ENCODE peak calls at places on chromosomes 7 and 10, in six cellular contexts. One of them, this sample, is unnamed.

GRCh38 chr10:47374611-47375536 is 9.2 kb downstream of the ZNF488 start:
- DNase-seq in lower lobe of right lung: no peak
- DNase-seq in heart left ventricle: no peak
- DNase-seq in HCT116: no peak
- DNase-seq in bronchial epithelial cell: no peak
- DNase-seq in choroid plexus epithelial cell: peak; percentile 79
- DNase-seq in this sample: peak; percentile 44

GRCh38 chr10:55629792-55630490 is 731.1 kb downstream of the ZWINT start:
- DNase-seq in lower lobe of right lung: no peak
- DNase-seq in heart left ventricle: peak; percentile 17
- DNase-seq in HCT116: no peak
- DNase-seq in bronchial epithelial cell: peak; percentile 13
- DNase-seq in choroid plexus epithelial cell: peak; percentile 48
- DNase-seq in this sample: no peak

GRCh38 chr10:10796061-10796773 is 221.5 kb upstream of the CELF2 start:
- DNase-seq in lower lobe of right lung: no peak
- DNase-seq in heart left ventricle: peak; percentile 26
- DNase-seq in HCT116: no peak
- DNase-seq in bronchial epithelial cell: peak; percentile 78
- DNase-seq in choroid plexus epithelial cell: peak; percentile 77
- DNase-seq in this sample: no peak

GRCh38 chr10:79628988-79629954 is 18.5 kb downstream of the SFTPA1 start:
- DNase-seq in lower lobe of right lung: no peak
- DNase-seq in heart left ventricle: no peak
- DNase-seq in HCT116: no peak
- DNase-seq in bronchial epithelial cell: no peak
- DNase-seq in choroid plexus epithelial cell: no peak
- DNase-seq in this sample: no peak

GRCh38 chr7:73701357-73701995 is 18.0 kb downstream of the STX1A start:
- DNase-seq in lower lobe of right lung: no peak
- DNase-seq in heart left ventricle: no peak
- DNase-seq in HCT116: peak; percentile 68
- DNase-seq in bronchial epithelial cell: peak; percentile 27
- DNase-seq in choroid plexus epithelial cell: peak; percentile 72
- DNase-seq in this sample: no peak

GRCh38 chr10:69403519-69403918 is 13.2 kb downstream of the TACR2 start:
- DNase-seq in lower lobe of right lung: no peak
- DNase-seq in heart left ventricle: no peak
- DNase-seq in HCT116: no peak
- DNase-seq in bronchial epithelial cell: peak; percentile 67
- DNase-seq in choroid plexus epithelial cell: peak; percentile 81
- DNase-seq in this sample: peak; percentile 73

GRCh38 chr7:655758-656157 is 70.7 kb upstream of the DNAAF5 start:
- DNase-seq in lower lobe of right lung: no peak
- DNase-seq in heart left ventricle: no peak
- DNase-seq in HCT116: no peak
- DNase-seq in bronchial epithelial cell: no peak
- DNase-seq in choroid plexus epithelial cell: no peak
- DNase-seq in this sample: no peak

GRCh38 chr7:157267516-157267915 is 69.3 kb upstream of the DNAJB6 start:
- DNase-seq in lower lobe of right lung: no peak
- DNase-seq in heart left ventricle: no peak
- DNase-seq in HCT116: no peak
- DNase-seq in bronchial epithelial cell: no peak
- DNase-seq in choroid plexus epithelial cell: no peak
- DNase-seq in this sample: no peak

GRCh38 chr7:138125598-138126111 is 49.4 kb downstream of the AKR1D1 start:
- DNase-seq in lower lobe of right lung: no peak
- DNase-seq in heart left ventricle: no peak
- DNase-seq in HCT116: no peak
- DNase-seq in bronchial epithelial cell: peak; percentile 77
- DNase-seq in choroid plexus epithelial cell: peak; percentile 13
- DNase-seq in this sample: no peak

GRCh38 chr7:94067047-94067446 is 62.9 kb upstream of the BET1 start:
- DNase-seq in lower lobe of right lung: no peak
- DNase-seq in heart left ventricle: no peak
- DNase-seq in HCT116: no peak
- DNase-seq in bronchial epithelial cell: peak; percentile 96
- DNase-seq in choroid plexus epithelial cell: no peak
- DNase-seq in this sample: no peak

GRCh38 chr7:121953601-121954000 is 80.6 kb downstream of the PTPRZ1 start:
- DNase-seq in lower lobe of right lung: no peak
- DNase-seq in heart left ventricle: no peak
- DNase-seq in HCT116: no peak
- DNase-seq in bronchial epithelial cell: no peak
- DNase-seq in choroid plexus epithelial cell: no peak
- DNase-seq in this sample: no peak

GRCh38 chr10:3398825-3399646 is 226.5 kb upstream of the PITRM1 start:
- DNase-seq in lower lobe of right lung: no peak
- DNase-seq in heart left ventricle: peak; percentile 40
- DNase-seq in HCT116: no peak
- DNase-seq in bronchial epithelial cell: no peak
- DNase-seq in choroid plexus epithelial cell: no peak
- DNase-seq in this sample: no peak

GRCh38 chr7:107815254-107815882 is 12.3 kb upstream of the SLC26A3 start:
- DNase-seq in lower lobe of right lung: no peak
- DNase-seq in heart left ventricle: no peak
- DNase-seq in HCT116: no peak
- DNase-seq in bronchial epithelial cell: peak; percentile 4
- DNase-seq in choroid plexus epithelial cell: no peak
- DNase-seq in this sample: no peak

GRCh38 chr10:15068802-15069201 is 19.8 kb downstream of the ACBD7 start:
- DNase-seq in lower lobe of right lung: no peak
- DNase-seq in heart left ventricle: no peak
- DNase-seq in HCT116: no peak
- DNase-seq in bronchial epithelial cell: peak; percentile 60
- DNase-seq in choroid plexus epithelial cell: peak; percentile 96
- DNase-seq in this sample: peak; percentile 33

GRCh38 chr10:47453435-47454293 is 30.3 kb downstream of the ANXA8 start:
- DNase-seq in lower lobe of right lung: peak; percentile 27
- DNase-seq in heart left ventricle: no peak
- DNase-seq in HCT116: no peak
- DNase-seq in bronchial epithelial cell: no peak
- DNase-seq in choroid plexus epithelial cell: no peak
- DNase-seq in this sample: no peak

GRCh38 chr7:72272479-72272878 is 139.7 kb downstream of the CALN1 start:
- DNase-seq in lower lobe of right lung: no peak
- DNase-seq in heart left ventricle: no peak
- DNase-seq in HCT116: no peak
- DNase-seq in bronchial epithelial cell: no peak
- DNase-seq in choroid plexus epithelial cell: no peak
- DNase-seq in this sample: no peak

GRCh38 chr10:70503776-70504175 is 25.2 kb downstream of the PALD1 start:
- DNase-seq in lower lobe of right lung: no peak
- DNase-seq in heart left ventricle: no peak
- DNase-seq in HCT116: no peak
- DNase-seq in bronchial epithelial cell: no peak
- DNase-seq in choroid plexus epithelial cell: no peak
- DNase-seq in this sample: no peak

GRCh38 chr7:132392713-132393112 is 183.6 kb downstream of the PLXNA4 start:
- DNase-seq in lower lobe of right lung: no peak
- DNase-seq in heart left ventricle: no peak
- DNase-seq in HCT116: no peak
- DNase-seq in bronchial epithelial cell: no peak
- DNase-seq in choroid plexus epithelial cell: no peak
- DNase-seq in this sample: no peak

GRCh38 chr10:30849636-30850035 is 182.0 kb downstream of the ZNF438 start:
- DNase-seq in lower lobe of right lung: no peak
- DNase-seq in heart left ventricle: no peak
- DNase-seq in HCT116: no peak
- DNase-seq in bronchial epithelial cell: no peak
- DNase-seq in choroid plexus epithelial cell: no peak
- DNase-seq in this sample: no peak

GRCh38 chr7:101681170-101682007 is 52.3 kb upstream of the MYL10 start:
- DNase-seq in lower lobe of right lung: no peak
- DNase-seq in heart left ventricle: peak; percentile 64
- DNase-seq in HCT116: peak; percentile 26
- DNase-seq in bronchial epithelial cell: peak; percentile 60
- DNase-seq in choroid plexus epithelial cell: peak; percentile 56
- DNase-seq in this sample: peak; percentile 80

GRCh38 chr7:38932509-38933168 is 23.6 kb upstream of the VPS41 start:
- DNase-seq in lower lobe of right lung: peak; percentile 67
- DNase-seq in heart left ventricle: peak; percentile 16
- DNase-seq in HCT116: peak; percentile 55
- DNase-seq in bronchial epithelial cell: no peak
- DNase-seq in choroid plexus epithelial cell: peak; percentile 67
- DNase-seq in this sample: no peak

GRCh38 chr10:76401006-76401405 is 969.6 kb downstream of the LRMDA start:
- DNase-seq in lower lobe of right lung: no peak
- DNase-seq in heart left ventricle: no peak
- DNase-seq in HCT116: no peak
- DNase-seq in bronchial epithelial cell: peak; percentile 15
- DNase-seq in choroid plexus epithelial cell: no peak
- DNase-seq in this sample: no peak

GRCh38 chr10:126082067-126082466 is 185.7 kb downstream of the FANK1 start:
- DNase-seq in lower lobe of right lung: no peak
- DNase-seq in heart left ventricle: no peak
- DNase-seq in HCT116: no peak
- DNase-seq in bronchial epithelial cell: no peak
- DNase-seq in choroid plexus epithelial cell: no peak
- DNase-seq in this sample: no peak

GRCh38 chr10:45514283-45515270 is 140.6 kb downstream of the ALOX5 start:
- DNase-seq in lower lobe of right lung: no peak
- DNase-seq in heart left ventricle: no peak
- DNase-seq in HCT116: no peak
- DNase-seq in bronchial epithelial cell: peak; percentile 94
- DNase-seq in choroid plexus epithelial cell: peak; percentile 29
- DNase-seq in this sample: no peak

GRCh38 chr7:100215895-100216294 is 3.9 kb upstream of the PVRIG start:
- DNase-seq in lower lobe of right lung: no peak
- DNase-seq in heart left ventricle: peak; percentile 30
- DNase-seq in HCT116: no peak
- DNase-seq in bronchial epithelial cell: no peak
- DNase-seq in choroid plexus epithelial cell: peak; percentile 26
- DNase-seq in this sample: no peak

GRCh38 chr7:47376991-47377590 is 204.8 kb downstream of the TNS3 start:
- DNase-seq in lower lobe of right lung: no peak
- DNase-seq in heart left ventricle: no peak
- DNase-seq in HCT116: no peak
- DNase-seq in bronchial epithelial cell: no peak
- DNase-seq in choroid plexus epithelial cell: no peak
- DNase-seq in this sample: no peak

GRCh38 chr7:76225379-76225778 is 23.7 kb downstream of the SRRM3 start:
- DNase-seq in lower lobe of right lung: no peak
- DNase-seq in heart left ventricle: no peak
- DNase-seq in HCT116: no peak
- DNase-seq in bronchial epithelial cell: peak; percentile 12
- DNase-seq in choroid plexus epithelial cell: peak; percentile 41
- DNase-seq in this sample: no peak

GRCh38 chr7:135475521-135475920 is 34.4 kb downstream of the CNOT4 start:
- DNase-seq in lower lobe of right lung: no peak
- DNase-seq in heart left ventricle: no peak
- DNase-seq in HCT116: no peak
- DNase-seq in bronchial epithelial cell: no peak
- DNase-seq in choroid plexus epithelial cell: no peak
- DNase-seq in this sample: no peak

DNA sequence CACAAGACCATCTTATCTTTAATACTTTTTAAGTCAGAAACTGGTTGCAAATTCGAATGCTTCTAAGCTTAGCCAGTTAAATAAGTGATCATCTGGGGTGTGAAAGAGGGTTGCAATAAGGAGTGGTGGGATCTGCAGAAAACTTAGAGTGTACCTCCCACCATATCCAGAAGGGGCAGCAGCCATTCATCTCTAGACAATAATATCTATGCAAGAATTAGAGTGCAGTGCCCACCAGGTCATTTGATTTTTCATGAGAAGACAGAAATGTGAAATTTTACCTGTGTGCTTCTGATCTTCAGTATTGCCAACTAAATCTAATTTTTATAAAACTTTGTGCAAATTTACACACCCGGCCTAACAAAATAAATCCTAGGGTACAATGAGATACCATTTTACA is 127.2 kb upstream of the SP4 start:
- DNase-seq in lower lobe of right lung: no peak
- DNase-seq in heart left ventricle: no peak
- DNase-seq in HCT116: peak; percentile 8
- DNase-seq in bronchial epithelial cell: no peak
- DNase-seq in choroid plexus epithelial cell: peak; percentile 5
- DNase-seq in this sample: no peak
- TF ChIP-seq CTCF in lower lobe of right lung: no peak
- TF ChIP-seq CTCF in heart left ventricle: no peak
- TF ChIP-seq CTCF in HCT116: peak; percentile 58
- TF ChIP-seq CTCF in bronchial epithelial cell: no peak
- TF ChIP-seq CTCF in choroid plexus epithelial cell: peak; percentile 38
- TF ChIP-seq CTCF in this sample: no peak

DNA sequence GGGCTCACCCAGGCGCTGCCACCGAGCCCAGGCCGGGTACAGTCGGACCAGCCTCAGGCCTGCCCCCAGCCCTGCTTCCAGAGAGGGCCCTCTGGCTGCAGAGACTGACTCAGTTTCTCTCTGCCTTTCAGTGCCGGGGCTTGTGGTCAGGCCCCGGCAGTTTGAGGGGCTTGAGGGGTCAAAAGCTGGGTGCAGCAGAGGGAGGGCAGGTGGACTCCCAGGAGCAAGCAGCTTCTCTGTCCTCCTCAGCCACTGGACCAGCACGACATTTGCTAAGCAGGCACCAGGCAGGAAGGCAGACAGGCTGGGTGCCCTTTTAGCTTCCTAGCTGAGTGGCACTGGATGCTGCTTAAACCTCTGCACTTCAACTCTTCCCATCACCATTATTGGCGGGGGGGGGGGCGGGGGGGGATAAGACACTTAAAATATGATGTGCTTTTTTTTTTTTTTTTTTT is 168.5 kb downstream of the NEURL1 start:
- DNase-seq in lower lobe of right lung: no peak
- DNase-seq in heart left ventricle: no peak
- DNase-seq in HCT116: no peak
- DNase-seq in bronchial epithelial cell: no peak
- DNase-seq in choroid plexus epithelial cell: peak; percentile 24
- DNase-seq in this sample: no peak
- H3K4me3 ChIP-seq in lower lobe of right lung: peak overlapping the region; percentile 69
- H3K4me3 ChIP-seq in heart left ventricle: no peak overlapping the region
- H3K4me3 ChIP-seq in HCT116: no peak overlapping the region
- H3K4me3 ChIP-seq in bronchial epithelial cell: no peak overlapping the region
- H3K4me3 ChIP-seq in choroid plexus epithelial cell: peak overlapping the region; percentile 75
- H3K4me3 ChIP-seq in this sample: peak overlapping the region; percentile 64

GRCh38 chr10:96043157-96043894 is at the start of gene CCNJ:
- DNase-seq in lower lobe of right lung: peak; percentile 93
- DNase-seq in heart left ventricle: peak; percentile 90
- DNase-seq in HCT116: peak; percentile 77
- DNase-seq in bronchial epithelial cell: peak; percentile 72
- DNase-seq in choroid plexus epithelial cell: peak; percentile 90
- DNase-seq in this sample: peak; percentile 47
- TF ChIP-seq CTCF in lower lobe of right lung: peak; percentile 20
- TF ChIP-seq CTCF in heart left ventricle: peak; percentile 9
- TF ChIP-seq CTCF in HCT116: no peak
- TF ChIP-seq CTCF in bronchial epithelial cell: peak; percentile 17
- TF ChIP-seq CTCF in choroid plexus epithelial cell: peak; percentile 24
- TF ChIP-seq CTCF in this sample: no peak

GRCh38 chr10:29699621-29700020 is 64.8 kb upstream of the SVIL start:
- DNase-seq in lower lobe of right lung: no peak
- DNase-seq in heart left ventricle: no peak
- DNase-seq in HCT116: no peak
- DNase-seq in bronchial epithelial cell: no peak
- DNase-seq in choroid plexus epithelial cell: no peak
- DNase-seq in this sample: no peak

GRCh38 chr10:29698766-29699490 is 64.2 kb upstream of the SVIL start:
- DNase-seq in lower lobe of right lung: no peak
- DNase-seq in heart left ventricle: no peak
- DNase-seq in HCT116: no peak
- DNase-seq in bronchial epithelial cell: no peak
- DNase-seq in choroid plexus epithelial cell: no peak
- DNase-seq in this sample: no peak

GRCh38 chr10:29702288-29703164 is 67.8 kb upstream of the SVIL start:
- DNase-seq in lower lobe of right lung: no peak
- DNase-seq in heart left ventricle: no peak
- DNase-seq in HCT116: no peak
- DNase-seq in bronchial epithelial cell: no peak
- DNase-seq in choroid plexus epithelial cell: peak; percentile 57
- DNase-seq in this sample: no peak

GRCh38 chr10:29703276-29703675 is 68.5 kb upstream of the SVIL start:
- DNase-seq in lower lobe of right lung: no peak
- DNase-seq in heart left ventricle: no peak
- DNase-seq in HCT116: no peak
- DNase-seq in bronchial epithelial cell: no peak
- DNase-seq in choroid plexus epithelial cell: no peak
- DNase-seq in this sample: no peak
- H3K4me3 ChIP-seq in lower lobe of right lung: no peak overlapping the region
- H3K4me3 ChIP-seq in heart left ventricle: no peak overlapping the region
- H3K4me3 ChIP-seq in HCT116: no peak overlapping the region
- H3K4me3 ChIP-seq in bronchial epithelial cell: no peak overlapping the region
- H3K4me3 ChIP-seq in choroid plexus epithelial cell: no peak overlapping the region
- H3K4me3 ChIP-seq in this sample: no peak overlapping the region